ENCODE peak calls at places on chromosomes 4 and X, in seven cellular contexts. One of them, this sample, is unnamed.

GRCh38 chr4:80154547-80154933 is 42.8 kb upstream of the PRDM8 start:
- DNase-seq in lower lobe of right lung: no peak
- DNase-seq in progenitor cell of endocrine pancreas: no peak
- DNase-seq in fibroblast of the conjunctiva: no peak
- DNase-seq in iPS-NIHi11: no peak
- DNase-seq in fibroblast of pulmonary artery: no peak
- DNase-seq in foreskin melanocyte: no peak
- DNase-seq in this sample: peak; percentile 36

GRCh38 chr4:7817877-7818675 is 121.6 kb downstream of the AFAP1 start:
- DNase-seq in lower lobe of right lung: no peak
- DNase-seq in progenitor cell of endocrine pancreas: no peak
- DNase-seq in fibroblast of the conjunctiva: no peak
- DNase-seq in iPS-NIHi11: no peak
- DNase-seq in fibroblast of pulmonary artery: peak; percentile 85
- DNase-seq in foreskin melanocyte: no peak
- DNase-seq in this sample: peak; percentile 80

GRCh38 chrX:29941292-29941691 is 274.1 kb upstream of the MAGEB2 start:
- DNase-seq in lower lobe of right lung: no peak
- DNase-seq in progenitor cell of endocrine pancreas: no peak
- DNase-seq in fibroblast of the conjunctiva: no peak
- DNase-seq in iPS-NIHi11: no peak
- DNase-seq in fibroblast of pulmonary artery: peak; percentile 47
- DNase-seq in foreskin melanocyte: no peak
- DNase-seq in this sample: no peak

GRCh38 chr4:48162162-48162561 is 28.1 kb upstream of the TXK start:
- DNase-seq in lower lobe of right lung: no peak
- DNase-seq in progenitor cell of endocrine pancreas: no peak
- DNase-seq in fibroblast of the conjunctiva: no peak
- DNase-seq in iPS-NIHi11: no peak
- DNase-seq in fibroblast of pulmonary artery: peak; percentile 62
- DNase-seq in foreskin melanocyte: no peak
- DNase-seq in this sample: no peak

GRCh38 chrX:54482839-54483593 is 13.0 kb downstream of the FGD1 start:
- DNase-seq in lower lobe of right lung: no peak
- DNase-seq in progenitor cell of endocrine pancreas: no peak
- DNase-seq in fibroblast of the conjunctiva: no peak
- DNase-seq in iPS-NIHi11: peak; percentile 18
- DNase-seq in fibroblast of pulmonary artery: no peak
- DNase-seq in foreskin melanocyte: no peak
- DNase-seq in this sample: no peak

GRCh38 chr4:3118281-3118680 is 43.8 kb downstream of the HTT start:
- DNase-seq in lower lobe of right lung: no peak
- DNase-seq in progenitor cell of endocrine pancreas: no peak
- DNase-seq in fibroblast of the conjunctiva: no peak
- DNase-seq in iPS-NIHi11: no peak
- DNase-seq in fibroblast of pulmonary artery: no peak
- DNase-seq in foreskin melanocyte: no peak
- DNase-seq in this sample: no peak

GRCh38 chr4:143406523-143406922 is 69.8 kb downstream of the GAB1 start:
- DNase-seq in lower lobe of right lung: peak; percentile 49
- DNase-seq in progenitor cell of endocrine pancreas: no peak
- DNase-seq in fibroblast of the conjunctiva: peak; percentile 65
- DNase-seq in iPS-NIHi11: no peak
- DNase-seq in fibroblast of pulmonary artery: peak; percentile 66
- DNase-seq in foreskin melanocyte: peak; percentile 77
- DNase-seq in this sample: no peak

GRCh38 chr4:1192493-1193205 is 20.3 kb upstream of the SPON2 start:
- DNase-seq in lower lobe of right lung: no peak
- DNase-seq in progenitor cell of endocrine pancreas: no peak
- DNase-seq in fibroblast of the conjunctiva: no peak
- DNase-seq in iPS-NIHi11: peak; percentile 36
- DNase-seq in fibroblast of pulmonary artery: no peak
- DNase-seq in foreskin melanocyte: no peak
- DNase-seq in this sample: peak; percentile 67

GRCh38 chr4:184846531-184846930 is 20.8 kb upstream of the ACSL1 start:
- DNase-seq in lower lobe of right lung: no peak
- DNase-seq in progenitor cell of endocrine pancreas: no peak
- DNase-seq in fibroblast of the conjunctiva: no peak
- DNase-seq in iPS-NIHi11: no peak
- DNase-seq in fibroblast of pulmonary artery: no peak
- DNase-seq in foreskin melanocyte: no peak
- DNase-seq in this sample: no peak

GRCh38 chr4:9762823-9763475 is 18.5 kb upstream of the DRD5 start:
- DNase-seq in lower lobe of right lung: no peak
- DNase-seq in progenitor cell of endocrine pancreas: peak; percentile 38
- DNase-seq in fibroblast of the conjunctiva: peak; percentile 56
- DNase-seq in iPS-NIHi11: peak; percentile 65
- DNase-seq in fibroblast of pulmonary artery: peak; percentile 88
- DNase-seq in foreskin melanocyte: peak; percentile 62
- DNase-seq in this sample: peak; percentile 53

GRCh38 chr4:140092094-140092820 is 61.7 kb downstream of the MAML3 start:
- DNase-seq in lower lobe of right lung: peak; percentile 54
- DNase-seq in progenitor cell of endocrine pancreas: no peak
- DNase-seq in fibroblast of the conjunctiva: no peak
- DNase-seq in iPS-NIHi11: peak; percentile 50
- DNase-seq in fibroblast of pulmonary artery: no peak
- DNase-seq in foreskin melanocyte: no peak
- DNase-seq in this sample: peak; percentile 45

GRCh38 chr4:122764808-122765189 is 32.3 kb downstream of the BBS12 start:
- DNase-seq in lower lobe of right lung: no peak
- DNase-seq in progenitor cell of endocrine pancreas: no peak
- DNase-seq in fibroblast of the conjunctiva: peak; percentile 91
- DNase-seq in iPS-NIHi11: no peak
- DNase-seq in fibroblast of pulmonary artery: peak; percentile 92
- DNase-seq in foreskin melanocyte: no peak
- DNase-seq in this sample: no peak

GRCh38 chr4:156190606-156191005 is 236.9 kb upstream of the CTSO start:
- DNase-seq in lower lobe of right lung: no peak
- DNase-seq in progenitor cell of endocrine pancreas: no peak
- DNase-seq in fibroblast of the conjunctiva: no peak
- DNase-seq in iPS-NIHi11: no peak
- DNase-seq in fibroblast of pulmonary artery: peak; percentile 81
- DNase-seq in foreskin melanocyte: peak; percentile 10
- DNase-seq in this sample: no peak

GRCh38 chr4:57098945-57099344 is 11.2 kb downstream of the IGFBP7 start:
- DNase-seq in lower lobe of right lung: no peak
- DNase-seq in progenitor cell of endocrine pancreas: no peak
- DNase-seq in fibroblast of the conjunctiva: peak; percentile 74
- DNase-seq in iPS-NIHi11: no peak
- DNase-seq in fibroblast of pulmonary artery: peak; percentile 89
- DNase-seq in foreskin melanocyte: peak; percentile 89
- DNase-seq in this sample: no peak

GRCh38 chrX:9604111-9604907 is 139.5 kb downstream of the TBL1X start:
- DNase-seq in lower lobe of right lung: no peak
- DNase-seq in progenitor cell of endocrine pancreas: no peak
- DNase-seq in fibroblast of the conjunctiva: no peak
- DNase-seq in iPS-NIHi11: no peak
- DNase-seq in fibroblast of pulmonary artery: peak; percentile 56
- DNase-seq in foreskin melanocyte: no peak
- DNase-seq in this sample: no peak

GRCh38 chr4:117640836-117641235 is 393.4 kb upstream of the NDST3 start:
- DNase-seq in lower lobe of right lung: no peak
- DNase-seq in progenitor cell of endocrine pancreas: no peak
- DNase-seq in fibroblast of the conjunctiva: no peak
- DNase-seq in iPS-NIHi11: no peak
- DNase-seq in fibroblast of pulmonary artery: no peak
- DNase-seq in foreskin melanocyte: peak; percentile 74
- DNase-seq in this sample: no peak

GRCh38 chrX:102339312-102340298 is 92.6 kb downstream of the NXF2 start:
- DNase-seq in lower lobe of right lung: peak; percentile 23
- DNase-seq in progenitor cell of endocrine pancreas: no peak
- DNase-seq in fibroblast of the conjunctiva: no peak
- DNase-seq in iPS-NIHi11: no peak
- DNase-seq in fibroblast of pulmonary artery: no peak
- DNase-seq in foreskin melanocyte: no peak
- DNase-seq in this sample: no peak

GRCh38 chr4:137267024-137267423 is 265.3 kb downstream of the PCDH18 start:
- DNase-seq in lower lobe of right lung: no peak
- DNase-seq in progenitor cell of endocrine pancreas: no peak
- DNase-seq in fibroblast of the conjunctiva: peak; percentile 34
- DNase-seq in iPS-NIHi11: no peak
- DNase-seq in fibroblast of pulmonary artery: peak; percentile 48
- DNase-seq in foreskin melanocyte: peak; percentile 6
- DNase-seq in this sample: no peak

GRCh38 chr4:93568758-93569157 is 259.8 kb upstream of the ATOH1 start:
- DNase-seq in lower lobe of right lung: no peak
- DNase-seq in progenitor cell of endocrine pancreas: no peak
- DNase-seq in fibroblast of the conjunctiva: no peak
- DNase-seq in iPS-NIHi11: no peak
- DNase-seq in fibroblast of pulmonary artery: no peak
- DNase-seq in foreskin melanocyte: no peak
- DNase-seq in this sample: no peak

GRCh38 chr4:153757407-153757806 is 2.4 kb downstream of the RNF175 start:
- DNase-seq in lower lobe of right lung: no peak
- DNase-seq in progenitor cell of endocrine pancreas: no peak
- DNase-seq in fibroblast of the conjunctiva: no peak
- DNase-seq in iPS-NIHi11: no peak
- DNase-seq in fibroblast of pulmonary artery: no peak
- DNase-seq in foreskin melanocyte: no peak
- DNase-seq in this sample: no peak

GRCh38 chrX:43750248-43750676 is 94.2 kb downstream of the MAOA start:
- DNase-seq in lower lobe of right lung: peak; percentile 47
- DNase-seq in progenitor cell of endocrine pancreas: no peak
- DNase-seq in fibroblast of the conjunctiva: peak; percentile 61
- DNase-seq in iPS-NIHi11: peak; percentile 51
- DNase-seq in fibroblast of pulmonary artery: peak; percentile 64
- DNase-seq in foreskin melanocyte: peak; percentile 17
- DNase-seq in this sample: peak; percentile 66

GRCh38 chr4:4874254-4874653 is 14.8 kb downstream of the MSX1 start:
- DNase-seq in lower lobe of right lung: no peak
- DNase-seq in progenitor cell of endocrine pancreas: no peak
- DNase-seq in fibroblast of the conjunctiva: no peak
- DNase-seq in iPS-NIHi11: no peak
- DNase-seq in fibroblast of pulmonary artery: no peak
- DNase-seq in foreskin melanocyte: no peak
- DNase-seq in this sample: no peak

GRCh38 chr4:67877086-67877485 is 6.7 kb downstream of the TMPRSS11D start:
- DNase-seq in lower lobe of right lung: no peak
- DNase-seq in progenitor cell of endocrine pancreas: no peak
- DNase-seq in fibroblast of the conjunctiva: no peak
- DNase-seq in iPS-NIHi11: no peak
- DNase-seq in fibroblast of pulmonary artery: no peak
- DNase-seq in foreskin melanocyte: no peak
- DNase-seq in this sample: no peak

GRCh38 chr4:165476214-165477098 is 97.6 kb downstream of the CPE start:
- DNase-seq in lower lobe of right lung: no peak
- DNase-seq in progenitor cell of endocrine pancreas: no peak
- DNase-seq in fibroblast of the conjunctiva: no peak
- DNase-seq in iPS-NIHi11: no peak
- DNase-seq in fibroblast of pulmonary artery: peak; percentile 63
- DNase-seq in foreskin melanocyte: no peak
- DNase-seq in this sample: no peak

This sample was measured in D341Med.